ENCODE peak calls at places on chromosome 13, in four cellular contexts. A, L, C and T are unnamed samples.

GRCh38 chr13:75359266-75359665 is 122.7 kb downstream of the TBC1D4 start:
- DNase-seq in A (no peak), L (no peak), C (no peak), T (no peak)

GRCh38 chr13:113205428-113205931 is 3.0 kb downstream of the PCID2 start:
- DNase-seq in A (no peak), L (no peak), C (no peak), T (no peak)

GRCh38 chr13:39935155-39935554 is 279.7 kb downstream of the COG6 start:
- DNase-seq in A (no peak), L (no peak), C (no peak), T (no peak)

GRCh38 chr13:101544979-101545378 is 92.5 kb downstream of the ITGBL1 start:
- DNase-seq in A (no peak), L (no peak), C (no peak), T (no peak)

GRCh38 chr13:39876258-39876657 is 220.8 kb downstream of the COG6 start:
- DNase-seq in A (no peak), L (no peak), C (no peak), T (no peak)

GRCh38 chr13:98675837-98676236 is 76.6 kb downstream of the SLC15A1 start:
- DNase-seq in A (no peak), L (no peak), C (no peak), T (no peak)

GRCh38 chr13:109131698-109132257 is 502.4 kb downstream of the MYO16 start:
- DNase-seq in A (peak; percentile 77), L (no peak), C (no peak), T (no peak)

GRCh38 chr13:106415427-106415826 is 120.0 kb downstream of the EFNB2 start:
- DNase-seq in A (no peak), L (no peak), C (no peak), T (no peak)

GRCh38 chr13:85725433-85725832 is 73.8 kb downstream of the SLITRK6 start:
- DNase-seq in A (no peak), L (no peak), C (no peak), T (no peak)

GRCh38 chr13:44425041-44425814 is 51.6 kb downstream of the SERP2 start:
- DNase-seq in A (no peak), L (no peak), C (no peak), T (no peak)
- TF ChIP-seq FOXM1 in A (no peak), L (no peak), C (no peak), T (no peak)

DNA sequence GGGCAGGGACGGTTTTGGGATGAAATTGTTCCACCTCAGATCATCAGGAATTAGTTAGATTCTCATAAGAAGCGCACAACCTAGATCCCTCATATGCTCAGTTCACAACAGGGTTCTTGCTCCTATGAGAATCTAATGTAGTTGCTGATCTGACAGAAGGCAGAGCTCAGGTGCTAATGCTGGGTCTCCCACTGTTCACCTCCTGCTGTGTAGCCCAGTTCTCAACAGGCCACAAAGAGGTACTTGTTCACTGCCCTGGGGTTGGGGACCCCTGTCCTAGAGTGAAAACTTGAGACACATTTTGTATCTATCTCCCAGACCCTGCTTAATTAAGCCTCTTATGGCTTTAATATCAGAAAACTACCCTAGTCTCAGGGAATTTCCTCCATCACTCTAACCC is 966.0 kb downstream of the PCDH17 start:
- DNase-seq in A (no peak), L (no peak), C (no peak), T (no peak)
- TF ChIP-seq BHLHE40 in A (no peak), L (no peak), C (no peak), T (no peak)

GRCh38 chr13:110352735-110353134 is 45.7 kb downstream of the COL4A2 start:
- DNase-seq in A (no peak), L (no peak), C (peak; percentile 21), T (peak; percentile 17)
- TF ChIP-seq FOXM1 in A (no peak), L (no peak), C (no peak), T (no peak)

GRCh38 chr13:80562423-80562822 is 221.5 kb upstream of the SPRY2 start:
- DNase-seq in A (no peak), L (no peak), C (peak; percentile 21), T (no peak)

GRCh38 chr13:80558074-80558473 is 217.1 kb upstream of the SPRY2 start:
- DNase-seq in A (no peak), L (no peak), C (peak; percentile 25), T (no peak)

GRCh38 chr13:80563451-80563850 is 222.5 kb upstream of the SPRY2 start:
- DNase-seq in A (no peak), L (no peak), C (no peak), T (no peak)
- TF ChIP-seq BHLHE40 in A (no peak), L (no peak), C (no peak), T (no peak)

GRCh38 chr13:21231426-21231945 is 55.0 kb downstream of the MRPL57 start:
- DNase-seq in A (no peak), L (no peak), C (no peak), T (no peak)

GRCh38 chr13:21232599-21232998 is 56.1 kb downstream of the MRPL57 start:
- DNase-seq in A (no peak), L (no peak), C (no peak), T (no peak)

GRCh38 chr13:21230516-21230915 is 54.1 kb downstream of the MRPL57 start:
- DNase-seq in A (no peak), L (no peak), C (no peak), T (no peak)

GRCh38 chr13:21233086-21233485 is 56.6 kb downstream of the MRPL57 start:
- DNase-seq in A (no peak), L (no peak), C (no peak), T (no peak)

GRCh38 chr13:21232196-21232595 is 55.7 kb downstream of the MRPL57 start:
- DNase-seq in A (no peak), L (no peak), C (no peak), T (no peak)
- TF ChIP-seq FOXM1 in A (no peak), L (no peak), C (no peak), T (no peak)

GRCh38 chr13:33169273-33169980 is 116.1 kb downstream of the STARD13 start:
- DNase-seq in A (no peak), L (no peak), C (no peak), T (no peak)
- TF ChIP-seq BHLHE40 in A (no peak), L (no peak), C (no peak), T (no peak)

GRCh38 chr13:31116224-31116623 is 45.5 kb downstream of the HSPH1 start:
- DNase-seq in A (no peak), L (no peak), C (no peak), T (no peak)

GRCh38 chr13:31111136-31111535 is 50.6 kb downstream of the HSPH1 start:
- DNase-seq in A (no peak), L (no peak), C (no peak), T (no peak)

GRCh38 chr13:31119526-31119925 is 42.2 kb downstream of the HSPH1 start:
- DNase-seq in A (no peak), L (no peak), C (no peak), T (no peak)

GRCh38 chr13:31114641-31115040 is 47.1 kb downstream of the HSPH1 start:
- DNase-seq in A (no peak), L (no peak), C (no peak), T (no peak)

DNA sequence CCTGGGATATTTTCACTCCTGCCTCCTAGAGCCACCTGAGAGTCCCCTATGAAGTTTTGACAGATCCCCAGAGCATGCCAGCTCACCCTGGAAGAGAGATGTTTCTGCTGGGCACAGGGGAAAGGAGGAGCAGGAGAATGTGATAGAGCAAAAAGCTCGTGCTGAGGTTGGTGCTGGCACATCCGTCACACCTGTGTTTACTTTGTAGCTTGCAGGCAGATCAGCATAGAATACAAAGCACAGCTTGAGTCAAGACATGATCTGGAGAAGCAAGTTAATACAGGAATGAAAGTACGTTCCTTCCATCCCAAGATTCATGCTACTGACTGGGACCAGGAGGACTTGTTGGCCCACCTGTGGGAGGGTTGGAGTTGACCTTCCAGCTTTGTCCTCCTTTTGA is 46.1 kb downstream of the HSPH1 start:
- DNase-seq in A (no peak), L (no peak), C (no peak), T (no peak)
- TF ChIP-seq FOXM1 in A (no peak), L (no peak), C (no peak), T (no peak)

DNA sequence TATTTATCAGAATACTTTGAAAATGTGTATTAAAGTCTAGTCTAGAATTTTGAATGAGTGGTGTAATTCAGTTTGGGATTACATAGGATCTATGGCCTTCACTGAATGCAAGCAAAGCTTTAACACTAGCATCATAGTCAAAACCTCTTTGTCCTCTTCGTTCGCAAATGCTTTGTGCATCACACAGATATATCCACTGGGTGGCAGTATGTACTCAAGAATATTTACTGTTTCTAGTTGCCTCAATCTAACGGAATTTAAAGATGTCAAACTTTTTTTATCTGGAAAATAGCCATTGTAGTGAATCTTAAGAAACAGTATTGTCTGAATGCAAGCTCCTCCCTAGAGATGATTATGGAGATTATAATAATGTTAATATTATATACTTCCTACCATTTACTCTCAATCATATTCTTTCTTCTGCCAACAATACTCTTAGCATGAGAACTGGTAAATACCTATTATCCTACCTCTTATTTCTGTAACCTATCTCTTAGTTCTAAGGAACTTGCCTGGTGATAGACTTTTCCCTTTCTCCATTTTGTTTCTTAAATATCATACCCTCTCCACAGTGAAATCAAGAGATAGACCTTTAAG is 25.8 kb downstream of the LACC1 start:
- DNase-seq in A (no peak), L (peak; percentile 55), C (peak; percentile 26), T (peak; percentile 35)
- TF ChIP-seq BHLHE40 in A (no peak), L (no peak), C (no peak), T (no peak)

GRCh38 chr13:41562083-41562482 is 104.7 kb downstream of the RGCC start:
- DNase-seq in A (no peak), L (no peak), C (no peak), T (no peak)

GRCh38 chr13:41564046-41564445 is 106.7 kb downstream of the RGCC start:
- DNase-seq in A (no peak), L (no peak), C (no peak), T (no peak)

GRCh38 chr13:41561179-41561578 is 103.8 kb downstream of the RGCC start:
- DNase-seq in A (no peak), L (no peak), C (no peak), T (no peak)

GRCh38 chr13:41563501-41564001 is 106.2 kb downstream of the RGCC start:
- DNase-seq in A (no peak), L (peak; percentile 57), C (no peak), T (no peak)

DNA sequence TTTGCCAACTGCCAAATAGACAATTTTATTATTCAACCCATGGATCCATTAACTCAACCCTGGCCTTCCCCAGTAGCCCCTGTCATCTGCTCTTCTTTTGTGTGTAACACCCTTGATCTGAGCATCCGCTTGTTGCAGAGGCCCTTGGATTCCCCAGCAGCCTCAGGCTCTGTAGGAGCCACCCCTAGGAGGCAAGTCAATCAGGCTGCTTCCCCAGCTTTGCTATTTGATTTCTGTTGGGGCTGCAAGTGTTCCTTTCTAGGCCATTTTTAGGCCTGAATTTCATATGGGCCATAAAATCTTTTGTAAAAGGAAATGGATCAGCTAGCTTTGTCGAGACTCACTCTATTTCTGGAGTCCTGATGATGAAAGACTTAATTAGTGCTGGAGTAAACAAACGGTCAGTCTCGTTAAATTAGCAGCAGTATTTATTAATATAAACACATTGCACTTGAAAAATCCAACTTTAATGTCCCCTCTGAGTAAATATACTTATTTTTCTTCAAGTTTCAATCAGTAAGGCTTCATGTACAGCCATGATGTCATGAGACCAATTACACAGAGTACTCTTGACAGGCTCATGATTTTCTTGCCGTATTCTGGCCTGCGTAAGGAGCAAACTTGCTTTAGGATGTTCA is 105.3 kb downstream of the RGCC start:
- DNase-seq in A (no peak), L (no peak), C (no peak), T (no peak)
- TF ChIP-seq FOXM1 in A (no peak), L (no peak), C (no peak), T (no peak)